ENCODE peak calls at places on chromosomes 16 and 17, in ten cellular contexts. Y is fibroblast of the conjunctiva; K is ovary; Z is cerebellar cortex; N is tibial nerve; J is stromal cell of bone marrow; A is naive thymus-derived CD8-positive, alpha-beta T cell; Q is left colon; O is right atrium auricular region; V is MCF 10A. R is an unnamed sample.

GRCh38 chr17:38879878-38880727 is 10.2 kb downstream of the LASP1 start:
- DNase-seq in N (peak; percentile 51), Z (peak; percentile 75), O (peak; percentile 77), J (peak; percentile 66), K (peak; percentile 68), Y (peak; percentile 85), A (no peak), Q (no peak), V (peak; percentile 75), R (peak; percentile 16)

GRCh38 chr16:46730801-46731690 is 17.1 kb downstream of the MYLK3 start:
- DNase-seq in Z (no peak), Q (no peak), J (no peak), K (no peak), O (no peak), V (no peak), N (no peak), Y (no peak), A (no peak), R (no peak)

GRCh38 chr17:69900101-69900500 is 174.9 kb upstream of the KCNJ16 start:
- DNase-seq in A (no peak), V (no peak), Z (no peak), Y (no peak), Q (no peak), J (no peak), N (no peak), O (no peak), K (no peak), R (no peak)

GRCh38 chr17:73462830-73463229 is 151.0 kb upstream of the CDC42EP4 start:
- DNase-seq in V (no peak), O (no peak), Y (no peak), A (no peak), J (no peak), K (no peak), Q (no peak), Z (no peak), N (no peak), R (peak; percentile 93)

GRCh38 chr17:9644910-9645751 is at the start of gene USP43:
- DNase-seq in Y (no peak), V (peak; percentile 72), Q (peak; percentile 83), Z (peak; percentile 17), O (no peak), K (no peak), J (no peak), N (no peak), A (no peak), R (peak; percentile 83)

GRCh38 chr16:23974223-23974622 is 138.4 kb downstream of the PRKCB start:
- DNase-seq in N (no peak), Q (no peak), A (no peak), J (no peak), O (no peak), V (peak; percentile 35), Y (no peak), Z (no peak), K (no peak), R (no peak)

GRCh38 chr17:46769531-46770438 is 48.7 kb downstream of the WNT3 start:
- DNase-seq in V (no peak), Y (no peak), K (no peak), Z (no peak), N (no peak), J (no peak), Q (no peak), A (no peak), O (no peak), R (no peak)

GRCh38 chr17:2900842-2901241 is 104.6 kb downstream of the RAP1GAP2 start:
- DNase-seq in N (no peak), V (no peak), A (no peak), K (no peak), J (no peak), Z (no peak), Q (no peak), O (no peak), Y (no peak), R (no peak)

GRCh38 chr17:45170976-45171337 is 9.3 kb downstream of the HEXIM2 start:
- DNase-seq in K (no peak), Y (peak; percentile 91), N (peak; percentile 68), A (no peak), Z (peak; percentile 56), V (peak; percentile 98), J (peak; percentile 92), O (peak; percentile 90), Q (peak; percentile 64), R (no peak)

GRCh38 chr16:70396209-70396904 is 42.5 kb downstream of the ST3GAL2 start:
- DNase-seq in J (no peak), K (no peak), Q (peak; percentile 64), A (no peak), Y (no peak), N (no peak), Z (peak; percentile 87), O (no peak), V (no peak), R (peak; percentile 4)

GRCh38 chr16:4913774-4914525 is 23.0 kb downstream of the PPL start:
- DNase-seq in Z (no peak), Q (no peak), O (no peak), J (no peak), Y (no peak), A (no peak), N (no peak), K (no peak), V (no peak), R (no peak)

GRCh38 chr17:38361700-38362465 is 10.2 kb downstream of the SOCS7 start:
- DNase-seq in A (no peak), Q (no peak), Y (no peak), J (no peak), Z (no peak), V (no peak), K (no peak), O (no peak), N (no peak), R (no peak)

GRCh38 chr17:75689441-75689873 is 22.3 kb downstream of the SAP30BP start:
- DNase-seq in Y (no peak), O (no peak), N (no peak), K (no peak), J (no peak), Z (no peak), A (peak; percentile 36), Q (no peak), V (peak; percentile 94), R (no peak)

GRCh38 chr17:66445229-66445628 is 142.8 kb downstream of the PRKCA start:
- DNase-seq in J (no peak), Z (no peak), Y (no peak), Q (no peak), K (no peak), N (no peak), O (no peak), V (no peak), A (no peak), R (no peak)

GRCh38 chr16:24253192-24253591 is 2.9 kb upstream of the CACNG3 start:
- DNase-seq in V (peak; percentile 60), O (no peak), Q (no peak), Y (peak; percentile 4), Z (peak; percentile 66), J (no peak), A (peak; percentile 0), N (no peak), K (no peak), R (peak; percentile 80)

GRCh38 chr16:21713549-21714368 is 50.0 kb downstream of the OTOA start:
- DNase-seq in Q (no peak), N (no peak), O (no peak), Z (no peak), A (no peak), Y (no peak), K (no peak), J (no peak), V (no peak), R (no peak)

GRCh38 chr17:51015145-51015558 is 105.5 kb downstream of the SPAG9 start:
- DNase-seq in Y (peak; percentile 93), V (no peak), A (no peak), Q (no peak), N (no peak), O (no peak), K (no peak), J (peak; percentile 49), Z (peak; percentile 67), R (peak; percentile 97)

GRCh38 chr17:80862341-80862969 is 129.2 kb upstream of the CHMP6 start:
- DNase-seq in K (no peak), Y (no peak), Z (no peak), O (no peak), N (no peak), Q (no peak), J (no peak), V (no peak), A (no peak), R (no peak)

GRCh38 chr16:23016372-23016771 is 132.9 kb downstream of the USP31 start:
- DNase-seq in Q (peak; percentile 32), Y (no peak), O (no peak), V (no peak), Z (no peak), N (no peak), K (no peak), A (no peak), J (no peak), R (peak; percentile 87)

GRCh38 chr16:75928295-75928694 is 202.0 kb upstream of the CPHXL start:
- DNase-seq in V (no peak), Z (no peak), Y (no peak), J (no peak), K (no peak), Q (no peak), O (no peak), A (no peak), N (no peak), R (no peak)

GRCh38 chr16:53558665-53559064 is 55.7 kb upstream of the AKTIP start:
- DNase-seq in Z (no peak), V (no peak), J (no peak), N (no peak), Y (no peak), O (no peak), A (no peak), K (no peak), Q (no peak), R (no peak)

GRCh38 chr17:1000597-1001490 is 3.9 kb downstream of the TIMM22 start:
- DNase-seq in J (no peak), K (no peak), Q (no peak), V (no peak), Z (no peak), O (no peak), N (no peak), Y (no peak), A (no peak), R (no peak)

GRCh38 chr17:42286411-42287295 is 1.6 kb upstream of the STAT5A start:
- DNase-seq in A (no peak), J (no peak), Y (no peak), Q (no peak), K (no peak), Z (no peak), N (peak; percentile 50), V (no peak), O (peak; percentile 59), R (peak; percentile 22)

GRCh38 chr16:15404792-15405191 is 9.2 kb downstream of the MPV17L start:
- DNase-seq in Y (no peak), A (no peak), O (peak; percentile 61), J (no peak), N (peak; percentile 73), V (peak; percentile 79), Q (no peak), Z (no peak), K (peak; percentile 59), R (no peak)

GRCh38 chr17:40651939-40652338 is 4.3 kb upstream of the SMARCE1 start:
- DNase-seq in V (no peak), Q (no peak), O (no peak), N (no peak), A (no peak), K (no peak), Y (no peak), Z (no peak), J (no peak), R (no peak)

GRCh38 chr16:57071840-57072541 is 20.4 kb upstream of the CPNE2 start:
- DNase-seq in J (peak; percentile 36), A (no peak), V (peak; percentile 52), K (no peak), N (no peak), Q (no peak), Z (no peak), Y (no peak), O (no peak), R (no peak)

GRCh38 chr16:87584271-87584670 is 18.0 kb upstream of the JPH3 start:
- DNase-seq in K (no peak), Q (no peak), O (no peak), A (no peak), V (no peak), Y (no peak), J (peak; percentile 22), Z (no peak), N (no peak), R (no peak)

GRCh38 chr16:85316944-85317343 is 204.7 kb upstream of the CIBAR2 start:
- DNase-seq in N (no peak), Y (no peak), J (no peak), A (no peak), K (no peak), Q (no peak), O (no peak), Z (peak; percentile 34), V (no peak), R (no peak)

R was measured in NCI-H69.